ENCODE peak calls at places on chromosomes 3 and 15, in six cellular contexts. F, U, A, D, Z and K are unnamed samples.

GRCh38 chr15:65738649-65739048 is 53.4 kb downstream of the DENND4A start:
- DNase-seq in F (no peak), Z (no peak), D (no peak), U (peak; percentile 12), A (no peak), K (no peak)

GRCh38 chr3:36538405-36538804 is 158.1 kb downstream of the STAC start:
- DNase-seq in D (no peak), Z (no peak), A (no peak), F (no peak), U (no peak), K (no peak)

GRCh38 chr3:118938183-118938961 is 96.3 kb downstream of the IGSF11 start:
- DNase-seq in U (peak; percentile 2), D (no peak), A (no peak), F (no peak), Z (no peak), K (no peak)

GRCh38 chr3:106206165-106206564 is 337.4 kb upstream of the CBLB start:
- DNase-seq in A (peak; percentile 30), F (no peak), D (no peak), Z (no peak), U (peak; percentile 65), K (no peak)

GRCh38 chr3:100499651-100500050 is 7.2 kb downstream of the TMEM45A start:
- DNase-seq in Z (no peak), U (no peak), A (no peak), F (no peak), D (no peak), K (no peak)

GRCh38 chr3:63251499-63251898 is 26.6 kb upstream of the SYNPR start:
- DNase-seq in A (no peak), Z (no peak), U (no peak), D (no peak), F (no peak), K (no peak)

GRCh38 chr3:38353151-38353550 is 6.6 kb downstream of the XYLB start:
- DNase-seq in U (peak; percentile 34), F (no peak), Z (no peak), A (no peak), D (no peak), K (no peak)

GRCh38 chr3:52395503-52395865 is 49.4 kb downstream of the SEMA3G start:
- DNase-seq in Z (no peak), A (no peak), F (no peak), D (no peak), U (no peak), K (no peak)

GRCh38 chr3:111758642-111759041 is 100.4 kb upstream of the PHLDB2 start:
- DNase-seq in U (peak; percentile 68), A (no peak), D (no peak), Z (no peak), F (no peak), K (no peak)

GRCh38 chr3:23071758-23072157 is 131.4 kb upstream of the UBE2E2 start:
- DNase-seq in Z (no peak), F (no peak), A (no peak), U (no peak), D (no peak), K (no peak)

GRCh38 chr3:186057594-186057993 is 51.3 kb downstream of the ETV5 start:
- DNase-seq in A (no peak), F (peak; percentile 50), Z (no peak), U (peak; percentile 94), D (no peak), K (no peak)

GRCh38 chr15:29695486-29696167 is 126.6 kb downstream of the TJP1 start:
- DNase-seq in Z (no peak), F (no peak), D (no peak), A (no peak), U (no peak), K (no peak)

GRCh38 chr15:54208786-54209185 is 230.5 kb downstream of the UNC13C start:
- DNase-seq in A (no peak), F (no peak), U (no peak), D (no peak), Z (no peak), K (no peak)

GRCh38 chr3:122416966-122417365 is 1.1 kb upstream of the WDR5B start:
- DNase-seq in D (peak; percentile 26), Z (no peak), U (peak; percentile 26), F (no peak), A (no peak), K (no peak)

GRCh38 chr3:133910422-133910821 is 14.7 kb upstream of the RAB6B start:
- DNase-seq in A (no peak), D (no peak), F (no peak), Z (no peak), U (peak; percentile 22), K (no peak)

GRCh38 chr15:88476635-88477038 is 9.1 kb downstream of the MRPS11 start:
- DNase-seq in D (no peak), F (no peak), Z (peak; percentile 23), A (peak; percentile 22), U (peak; percentile 69), K (no peak)

GRCh38 chr15:99411234-99411633 is 154.6 kb upstream of the MEF2A start:
- DNase-seq in Z (no peak), U (no peak), A (no peak), F (no peak), D (no peak), K (no peak)

GRCh38 chr3:21825684-21826083 is 74.7 kb upstream of the ZNF385D start:
- DNase-seq in A (no peak), U (no peak), D (no peak), F (peak; percentile 13), Z (no peak), K (no peak)

GRCh38 chr15:50506121-50506520 is 40.3 kb downstream of the USP50 start:
- DNase-seq in D (no peak), F (peak; percentile 3), U (peak; percentile 61), A (no peak), Z (no peak), K (no peak)

GRCh38 chr15:96207377-96208006 is 123.0 kb upstream of the NR2F2 start:
- DNase-seq in U (peak; percentile 46), Z (no peak), A (no peak), F (no peak), D (no peak), K (no peak)

GRCh38 chr3:145326666-145327065 is 834.3 kb downstream of the PLOD2 start:
- DNase-seq in F (no peak), D (no peak), U (no peak), Z (no peak), A (no peak), K (no peak)

GRCh38 chr3:82942041-82942440 is 1180.6 kb upstream of the GBE1 start:
- DNase-seq in D (no peak), Z (no peak), F (no peak), U (no peak), A (no peak), K (no peak)

GRCh38 chr3:193574488-193575072 is 18.4 kb upstream of the OPA1 start:
- DNase-seq in U (no peak), A (no peak), Z (no peak), F (no peak), D (no peak), K (no peak)

GRCh38 chr3:128679338-128679737 is 28.7 kb upstream of the RPN1 start:
- DNase-seq in Z (no peak), U (no peak), A (no peak), F (no peak), D (no peak), K (no peak)

GRCh38 chr3:53134631-53135232 is 4.5 kb upstream of the RFT1 start:
- DNase-seq in F (peak; percentile 57), Z (peak; percentile 88), A (peak; percentile 36), U (peak; percentile 82), D (peak; percentile 82), K (peak; percentile 66)

DNA sequence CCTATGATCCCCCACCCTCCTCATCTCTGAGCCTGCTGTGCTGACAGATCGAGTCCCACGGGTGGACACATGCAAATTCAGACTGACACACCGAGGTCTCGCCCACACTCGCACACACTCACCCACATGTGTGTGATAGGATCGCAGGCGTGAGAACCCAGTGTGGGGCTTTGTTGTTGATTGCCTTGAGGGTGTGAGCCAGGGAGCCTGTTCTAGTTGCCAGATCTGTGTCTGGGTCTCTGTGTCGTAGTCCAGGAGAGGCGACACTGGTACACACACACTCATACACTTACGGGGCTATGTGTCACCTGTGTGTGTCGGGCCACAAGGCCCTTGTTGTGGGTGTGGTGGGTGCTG is 2.0 kb downstream of the EPHB3 start:
- DNase-seq in A (no peak), Z (no peak), U (no peak), D (no peak), F (no peak), K (no peak)
- H3K4me3 ChIP-seq in A (no peak overlapping the region), Z (peak overlapping the region; percentile 78), U (no peak overlapping the region), D (no peak overlapping the region), F (peak overlapping the region; percentile 66), K (peak overlapping the region; percentile 66)

GRCh38 chr15:64701051-64701450 is 74.3 kb downstream of the RBPMS2 start:
- DNase-seq in U (no peak), F (peak; percentile 72), D (no peak), A (no peak), Z (no peak), K (no peak)
- H3K4me3 ChIP-seq in U (no peak overlapping the region), F (peak overlapping the region; percentile 65), D (peak overlapping the region; percentile 95), A (peak overlapping the region; percentile 12), Z (no peak overlapping the region), K (peak overlapping the region; percentile 78)

GRCh38 chr15:58865420-58865880 is 68.0 kb downstream of the SLTM start:
- DNase-seq in F (no peak), Z (peak; percentile 26), A (no peak), U (no peak), D (no peak), K (no peak)
- H3K4me3 ChIP-seq in F (peak overlapping the region; percentile 16), Z (no peak overlapping the region), A (no peak overlapping the region), U (peak overlapping the region; percentile 54), D (peak overlapping the region; percentile 24), K (peak overlapping the region; percentile 29)

GRCh38 chr3:135215516-135215915 is 420.5 kb downstream of the EPHB1 start:
- DNase-seq in Z (no peak), D (no peak), U (no peak), A (no peak), F (no peak), K (no peak)
- H3K4me3 ChIP-seq in Z (no peak overlapping the region), D (no peak overlapping the region), U (no peak overlapping the region), A (no peak overlapping the region), F (no peak overlapping the region), K (no peak overlapping the region)

GRCh38 chr3:123582315-123582714 is 2.5 kb downstream of the HACD2 start:
- DNase-seq in A (no peak), U (no peak), F (no peak), Z (peak; percentile 33), D (no peak), K (no peak)
- H3K4me3 ChIP-seq in A (no peak overlapping the region), U (no peak overlapping the region), F (no peak overlapping the region), Z (no peak overlapping the region), D (no peak overlapping the region), K (no peak overlapping the region)

GRCh38 chr3:10992946-10993728 is 589 bp downstream of the SLC6A1 start:
- DNase-seq in A (no peak), U (no peak), Z (no peak), D (no peak), F (no peak), K (no peak)
- H3K4me3 ChIP-seq in A (no peak overlapping the region), U (no peak overlapping the region), Z (no peak overlapping the region), D (peak overlapping the region; percentile 35), F (peak overlapping the region; percentile 72), K (peak overlapping the region; percentile 48)

DNA sequence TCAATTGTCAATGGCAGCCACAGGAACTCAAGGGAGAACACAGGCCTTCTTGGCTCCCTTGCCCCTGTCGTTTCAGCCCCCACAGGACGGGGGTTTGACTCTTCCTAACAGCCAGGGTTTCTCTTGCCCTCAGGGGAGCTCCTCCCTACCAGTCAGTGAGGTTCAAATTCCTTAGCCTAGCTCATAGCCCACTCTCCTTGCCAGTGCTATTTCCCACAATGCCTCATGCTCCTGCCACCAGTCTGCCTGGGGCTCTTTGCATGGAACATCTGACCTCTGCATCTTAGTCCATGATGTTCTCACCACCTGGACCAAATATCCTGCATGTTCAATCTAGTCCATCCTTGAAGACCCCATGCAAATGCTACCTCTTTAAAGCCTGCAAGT is 78.1 kb downstream of the MYO1E start:
- DNase-seq in F (no peak), D (no peak), U (peak; percentile 30), Z (no peak), A (no peak), K (no peak)
- H3K4me3 ChIP-seq in F (no peak overlapping the region), D (no peak overlapping the region), U (no peak overlapping the region), Z (no peak overlapping the region), A (no peak overlapping the region), K (no peak overlapping the region)